ENCODE peak calls at places on chromosomes 3 and 15, in ten cellular contexts. One of them, this sample, is unnamed.

GRCh38 chr3:143674100-143674968 is 173.9 kb downstream of the SLC9A9 start:
- DNase-seq in stomach: peak; percentile 73
- DNase-seq in H54: peak; percentile 30
- DNase-seq in prostate gland: peak; percentile 55
- DNase-seq in IMR-90: peak; percentile 57
- DNase-seq in adrenal gland: peak; percentile 77
- DNase-seq in ovary: peak; percentile 55
- DNase-seq in A549: peak; percentile 56
- DNase-seq in esophagus squamous epithelium: peak; percentile 27
- DNase-seq in lower leg skin: peak; percentile 78
- DNase-seq in this sample: peak; percentile 35

GRCh38 chr15:84880822-84881519 is 3.5 kb upstream of the SLC28A1 start:
- DNase-seq in stomach: no peak
- DNase-seq in H54: no peak
- DNase-seq in prostate gland: no peak
- DNase-seq in IMR-90: no peak
- DNase-seq in adrenal gland: no peak
- DNase-seq in ovary: no peak
- DNase-seq in A549: no peak
- DNase-seq in esophagus squamous epithelium: no peak
- DNase-seq in lower leg skin: no peak
- DNase-seq in this sample: no peak

GRCh38 chr3:41237907-41238306 is 38.6 kb downstream of the CTNNB1 start:
- DNase-seq in stomach: no peak
- DNase-seq in H54: no peak
- DNase-seq in prostate gland: no peak
- DNase-seq in IMR-90: no peak
- DNase-seq in adrenal gland: no peak
- DNase-seq in ovary: no peak
- DNase-seq in A549: no peak
- DNase-seq in esophagus squamous epithelium: no peak
- DNase-seq in lower leg skin: no peak
- DNase-seq in this sample: no peak

GRCh38 chr3:45199837-45200648 is 26.0 kb downstream of the TMEM158 start:
- DNase-seq in stomach: no peak
- DNase-seq in H54: no peak
- DNase-seq in prostate gland: peak; percentile 8
- DNase-seq in IMR-90: peak; percentile 92
- DNase-seq in adrenal gland: no peak
- DNase-seq in ovary: no peak
- DNase-seq in A549: peak; percentile 65
- DNase-seq in esophagus squamous epithelium: no peak
- DNase-seq in lower leg skin: no peak
- DNase-seq in this sample: no peak

GRCh38 chr3:177807150-177807875 is 610.0 kb upstream of the TBL1XR1 start:
- DNase-seq in stomach: no peak
- DNase-seq in H54: no peak
- DNase-seq in prostate gland: no peak
- DNase-seq in IMR-90: no peak
- DNase-seq in adrenal gland: no peak
- DNase-seq in ovary: no peak
- DNase-seq in A549: no peak
- DNase-seq in esophagus squamous epithelium: no peak
- DNase-seq in lower leg skin: no peak
- DNase-seq in this sample: no peak

GRCh38 chr3:10263549-10264363 is 15.5 kb downstream of the TATDN2 start:
- DNase-seq in stomach: no peak
- DNase-seq in H54: peak; percentile 41
- DNase-seq in prostate gland: no peak
- DNase-seq in IMR-90: peak; percentile 42
- DNase-seq in adrenal gland: peak; percentile 57
- DNase-seq in ovary: peak; percentile 63
- DNase-seq in A549: peak; percentile 79
- DNase-seq in esophagus squamous epithelium: no peak
- DNase-seq in lower leg skin: no peak
- DNase-seq in this sample: no peak

GRCh38 chr15:63832620-63833245 is 1.0 kb downstream of the HERC1 start:
- DNase-seq in stomach: no peak
- DNase-seq in H54: no peak
- DNase-seq in prostate gland: no peak
- DNase-seq in IMR-90: no peak
- DNase-seq in adrenal gland: peak; percentile 24
- DNase-seq in ovary: no peak
- DNase-seq in A549: no peak
- DNase-seq in esophagus squamous epithelium: no peak
- DNase-seq in lower leg skin: no peak
- DNase-seq in this sample: no peak

GRCh38 chr3:140557476-140557875 is 120.4 kb upstream of the TRIM42 start:
- DNase-seq in stomach: no peak
- DNase-seq in H54: no peak
- DNase-seq in prostate gland: no peak
- DNase-seq in IMR-90: no peak
- DNase-seq in adrenal gland: no peak
- DNase-seq in ovary: no peak
- DNase-seq in A549: no peak
- DNase-seq in esophagus squamous epithelium: no peak
- DNase-seq in lower leg skin: no peak
- DNase-seq in this sample: no peak

GRCh38 chr3:113536627-113537101 is 4.3 kb downstream of the SIDT1 start:
- DNase-seq in stomach: no peak
- DNase-seq in H54: no peak
- DNase-seq in prostate gland: peak; percentile 89
- DNase-seq in IMR-90: no peak
- DNase-seq in adrenal gland: no peak
- DNase-seq in ovary: no peak
- DNase-seq in A549: peak; percentile 43
- DNase-seq in esophagus squamous epithelium: no peak
- DNase-seq in lower leg skin: no peak
- DNase-seq in this sample: no peak

GRCh38 chr3:177729939-177730700 is 532.8 kb upstream of the TBL1XR1 start:
- DNase-seq in stomach: no peak
- DNase-seq in H54: no peak
- DNase-seq in prostate gland: no peak
- DNase-seq in IMR-90: no peak
- DNase-seq in adrenal gland: no peak
- DNase-seq in ovary: no peak
- DNase-seq in A549: no peak
- DNase-seq in esophagus squamous epithelium: no peak
- DNase-seq in lower leg skin: no peak
- DNase-seq in this sample: no peak

DNA sequence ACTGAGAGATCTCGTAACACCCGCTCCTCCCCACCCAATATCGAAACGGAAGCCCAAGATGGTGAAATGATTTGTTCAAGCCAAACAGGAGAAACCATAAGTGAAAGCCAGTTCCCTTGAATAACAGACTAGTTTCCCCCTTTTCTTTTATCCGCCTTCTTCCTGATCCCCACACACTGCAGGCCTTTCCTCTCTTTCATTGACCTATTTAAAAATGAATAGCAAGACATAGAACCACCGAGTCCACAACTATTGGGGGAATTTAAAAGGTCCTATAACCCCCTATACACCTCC is 382 bp upstream of the COX17 start:
- DNase-seq in stomach: no peak
- DNase-seq in H54: no peak
- DNase-seq in prostate gland: no peak
- DNase-seq in IMR-90: no peak
- DNase-seq in adrenal gland: no peak
- DNase-seq in ovary: no peak
- DNase-seq in A549: no peak
- DNase-seq in esophagus squamous epithelium: no peak
- DNase-seq in lower leg skin: no peak
- DNase-seq in this sample: no peak
- TF ChIP-seq POLR2A in stomach: no peak
- TF ChIP-seq POLR2A in H54: no peak
- TF ChIP-seq POLR2A in prostate gland: no peak
- TF ChIP-seq POLR2A in IMR-90: no peak
- TF ChIP-seq POLR2A in adrenal gland: no peak
- TF ChIP-seq POLR2A in ovary: no peak
- TF ChIP-seq POLR2A in A549: no peak
- TF ChIP-seq POLR2A in esophagus squamous epithelium: no peak
- TF ChIP-seq POLR2A in lower leg skin: no peak
- TF ChIP-seq POLR2A in this sample: no peak

GRCh38 chr3:155854147-155854940 is at the start of gene SLC33A1:
- DNase-seq in stomach: peak; percentile 99
- DNase-seq in H54: peak; percentile 92
- DNase-seq in prostate gland: peak; percentile 99
- DNase-seq in IMR-90: peak; percentile 99
- DNase-seq in adrenal gland: peak; percentile 99
- DNase-seq in ovary: peak; percentile 99
- DNase-seq in A549: peak; percentile 100
- DNase-seq in esophagus squamous epithelium: peak; percentile 95
- DNase-seq in lower leg skin: peak; percentile 99
- DNase-seq in this sample: peak; percentile 95
- TF ChIP-seq POLR2A in stomach: peak; percentile 80
- TF ChIP-seq POLR2A in H54: peak; percentile 82
- TF ChIP-seq POLR2A in prostate gland: peak; percentile 56
- TF ChIP-seq POLR2A in IMR-90: peak; percentile 80
- TF ChIP-seq POLR2A in adrenal gland: peak; percentile 75
- TF ChIP-seq POLR2A in ovary: peak; percentile 82
- TF ChIP-seq POLR2A in A549: peak; percentile 91
- TF ChIP-seq POLR2A in esophagus squamous epithelium: peak; percentile 43
- TF ChIP-seq POLR2A in lower leg skin: no peak
- TF ChIP-seq POLR2A in this sample: peak; percentile 92

GRCh38 chr15:59594493-59594942 is 17.1 kb upstream of the GCNT3 start:
- DNase-seq in stomach: no peak
- DNase-seq in H54: peak; percentile 28
- DNase-seq in prostate gland: no peak
- DNase-seq in IMR-90: peak; percentile 86
- DNase-seq in adrenal gland: peak; percentile 41
- DNase-seq in ovary: peak; percentile 36
- DNase-seq in A549: peak; percentile 97
- DNase-seq in esophagus squamous epithelium: no peak
- DNase-seq in lower leg skin: no peak
- DNase-seq in this sample: no peak
- TF ChIP-seq POLR2A in stomach: no peak
- TF ChIP-seq POLR2A in H54: no peak
- TF ChIP-seq POLR2A in prostate gland: no peak
- TF ChIP-seq POLR2A in IMR-90: no peak
- TF ChIP-seq POLR2A in adrenal gland: no peak
- TF ChIP-seq POLR2A in ovary: no peak
- TF ChIP-seq POLR2A in A549: no peak
- TF ChIP-seq POLR2A in esophagus squamous epithelium: no peak
- TF ChIP-seq POLR2A in lower leg skin: no peak
- TF ChIP-seq POLR2A in this sample: no peak

GRCh38 chr3:17741621-17742091 is 775 bp downstream of the TBC1D5 start:
- DNase-seq in stomach: no peak
- DNase-seq in H54: no peak
- DNase-seq in prostate gland: no peak
- DNase-seq in IMR-90: no peak
- DNase-seq in adrenal gland: no peak
- DNase-seq in ovary: no peak
- DNase-seq in A549: no peak
- DNase-seq in esophagus squamous epithelium: no peak
- DNase-seq in lower leg skin: peak; percentile 70
- DNase-seq in this sample: no peak

GRCh38 chr3:17742837-17743659 is 617 bp upstream of the TBC1D5 start:
- DNase-seq in stomach: peak; percentile 97
- DNase-seq in H54: no peak
- DNase-seq in prostate gland: no peak
- DNase-seq in IMR-90: peak; percentile 98
- DNase-seq in adrenal gland: no peak
- DNase-seq in ovary: no peak
- DNase-seq in A549: peak; percentile 92
- DNase-seq in esophagus squamous epithelium: no peak
- DNase-seq in lower leg skin: no peak
- DNase-seq in this sample: no peak

GRCh38 chr3:17742092-17742836 is at the start of gene TBC1D5:
- DNase-seq in stomach: peak; percentile 72
- DNase-seq in H54: peak; percentile 87
- DNase-seq in prostate gland: peak; percentile 96
- DNase-seq in IMR-90: peak; percentile 50
- DNase-seq in adrenal gland: peak; percentile 96
- DNase-seq in ovary: peak; percentile 95
- DNase-seq in A549: peak; percentile 75
- DNase-seq in esophagus squamous epithelium: peak; percentile 65
- DNase-seq in lower leg skin: peak; percentile 93
- DNase-seq in this sample: peak; percentile 85

GRCh38 chr3:17738921-17739320 is 3.5 kb downstream of the TBC1D5 start:
- DNase-seq in stomach: no peak
- DNase-seq in H54: no peak
- DNase-seq in prostate gland: no peak
- DNase-seq in IMR-90: no peak
- DNase-seq in adrenal gland: no peak
- DNase-seq in ovary: no peak
- DNase-seq in A549: peak; percentile 17
- DNase-seq in esophagus squamous epithelium: no peak
- DNase-seq in lower leg skin: no peak
- DNase-seq in this sample: no peak

GRCh38 chr3:17740703-17741102 is 1.7 kb downstream of the TBC1D5 start:
- DNase-seq in stomach: no peak
- DNase-seq in H54: peak; percentile 37
- DNase-seq in prostate gland: no peak
- DNase-seq in IMR-90: peak; percentile 83
- DNase-seq in adrenal gland: no peak
- DNase-seq in ovary: no peak
- DNase-seq in A549: peak; percentile 66
- DNase-seq in esophagus squamous epithelium: no peak
- DNase-seq in lower leg skin: no peak
- DNase-seq in this sample: no peak
- TF ChIP-seq POLR2A in stomach: peak; percentile 6
- TF ChIP-seq POLR2A in H54: no peak
- TF ChIP-seq POLR2A in prostate gland: no peak
- TF ChIP-seq POLR2A in IMR-90: no peak
- TF ChIP-seq POLR2A in adrenal gland: no peak
- TF ChIP-seq POLR2A in ovary: no peak
- TF ChIP-seq POLR2A in A549: no peak
- TF ChIP-seq POLR2A in esophagus squamous epithelium: no peak
- TF ChIP-seq POLR2A in lower leg skin: no peak
- TF ChIP-seq POLR2A in this sample: no peak